ENCODE peak calls at places on chromosome 22, in ten cellular contexts. One of them, this sample, is unnamed.

GRCh38 chr22:19504900-19505734 is 19.1 kb downstream of the CLDN5 start:
- DNase-seq in H4: no peak
- DNase-seq in NCI-H345: no peak
- DNase-seq in activated CD4-positive, alpha-beta T cell treated with anti-CD3 and anti-CD28 coated beads for 24 hours: no peak
- DNase-seq in iris pigment epithelial cell: no peak
- DNase-seq in stimulated activated CD4-positive, alpha-beta T cell treated with anti-CD3 and anti-CD28 coated beads, Interleukin-12 subunit alpha, Interleukin-12 subunit beta, amount 100 ng/mL, for 24 hours: no peak
- DNase-seq in NCI-H2029: no peak
- DNase-seq in fibroblast of the conjunctiva: no peak
- DNase-seq in NCI-H1436 treated with DMSO at 0.1 percent for 48 hours: no peak
- DNase-seq in activated T-cell treated with anti-CD3 and anti-CD28 coated beads, Interleukin-2, amount 50 U/mL, for 1 hour: no peak
- DNase-seq in this sample: no peak

GRCh38 chr22:41998361-41999261 is at the start of gene WBP2NL:
- DNase-seq in activated CD4-positive, alpha-beta T cell treated with anti-CD3 and anti-CD28 coated beads for 24 hours: peak
- DNase-seq in activated T-cell treated with anti-CD3 and anti-CD28 coated beads, Interleukin-2, amount 50 U/mL, for 1 hour: peak
- DNase-seq in NCI-H1436 treated with DMSO at 0.1 percent for 48 hours: peak
- DNase-seq in NCI-H2029: no peak
- DNase-seq in fibroblast of the conjunctiva: peak
- DNase-seq in H4: no peak
- DNase-seq in NCI-H345: peak
- DNase-seq in stimulated activated CD4-positive, alpha-beta T cell treated with anti-CD3 and anti-CD28 coated beads, Interleukin-12 subunit alpha, Interleukin-12 subunit beta, amount 100 ng/mL, for 24 hours: peak
- DNase-seq in iris pigment epithelial cell: peak
- DNase-seq in this sample: peak

GRCh38 chr22:23282089-23282501 is 101.8 kb downstream of the BCR start:
- DNase-seq in NCI-H1436 treated with DMSO at 0.1 percent for 48 hours: no peak
- DNase-seq in fibroblast of the conjunctiva: peak
- DNase-seq in NCI-H345: no peak
- DNase-seq in activated CD4-positive, alpha-beta T cell treated with anti-CD3 and anti-CD28 coated beads for 24 hours: no peak
- DNase-seq in H4: peak
- DNase-seq in activated T-cell treated with anti-CD3 and anti-CD28 coated beads, Interleukin-2, amount 50 U/mL, for 1 hour: no peak
- DNase-seq in iris pigment epithelial cell: peak
- DNase-seq in stimulated activated CD4-positive, alpha-beta T cell treated with anti-CD3 and anti-CD28 coated beads, Interleukin-12 subunit alpha, Interleukin-12 subunit beta, amount 100 ng/mL, for 24 hours: no peak
- DNase-seq in NCI-H2029: peak
- DNase-seq in this sample: no peak

GRCh38 chr22:23313791-23314567 is 133.7 kb downstream of the BCR start:
- DNase-seq in NCI-H1436 treated with DMSO at 0.1 percent for 48 hours: no peak
- DNase-seq in activated CD4-positive, alpha-beta T cell treated with anti-CD3 and anti-CD28 coated beads for 24 hours: no peak
- DNase-seq in fibroblast of the conjunctiva: no peak
- DNase-seq in iris pigment epithelial cell: no peak
- DNase-seq in activated T-cell treated with anti-CD3 and anti-CD28 coated beads, Interleukin-2, amount 50 U/mL, for 1 hour: no peak
- DNase-seq in stimulated activated CD4-positive, alpha-beta T cell treated with anti-CD3 and anti-CD28 coated beads, Interleukin-12 subunit alpha, Interleukin-12 subunit beta, amount 100 ng/mL, for 24 hours: no peak
- DNase-seq in NCI-H2029: no peak
- DNase-seq in NCI-H345: no peak
- DNase-seq in H4: no peak
- DNase-seq in this sample: no peak

GRCh38 chr22:20141186-20142077 is 9.4 kb downstream of the CCDC188 start:
- DNase-seq in stimulated activated CD4-positive, alpha-beta T cell treated with anti-CD3 and anti-CD28 coated beads, Interleukin-12 subunit alpha, Interleukin-12 subunit beta, amount 100 ng/mL, for 24 hours: no peak
- DNase-seq in NCI-H2029: no peak
- DNase-seq in fibroblast of the conjunctiva: no peak
- DNase-seq in iris pigment epithelial cell: peak
- DNase-seq in NCI-H1436 treated with DMSO at 0.1 percent for 48 hours: no peak
- DNase-seq in activated CD4-positive, alpha-beta T cell treated with anti-CD3 and anti-CD28 coated beads for 24 hours: no peak
- DNase-seq in H4: no peak
- DNase-seq in NCI-H345: no peak
- DNase-seq in activated T-cell treated with anti-CD3 and anti-CD28 coated beads, Interleukin-2, amount 50 U/mL, for 1 hour: no peak
- DNase-seq in this sample: no peak

GRCh38 chr22:49432211-49432905 is 395.3 kb downstream of the BRD1 start:
- DNase-seq in H4: no peak
- DNase-seq in NCI-H1436 treated with DMSO at 0.1 percent for 48 hours: no peak
- DNase-seq in activated T-cell treated with anti-CD3 and anti-CD28 coated beads, Interleukin-2, amount 50 U/mL, for 1 hour: no peak
- DNase-seq in stimulated activated CD4-positive, alpha-beta T cell treated with anti-CD3 and anti-CD28 coated beads, Interleukin-12 subunit alpha, Interleukin-12 subunit beta, amount 100 ng/mL, for 24 hours: no peak
- DNase-seq in NCI-H345: no peak
- DNase-seq in activated CD4-positive, alpha-beta T cell treated with anti-CD3 and anti-CD28 coated beads for 24 hours: no peak
- DNase-seq in fibroblast of the conjunctiva: no peak
- DNase-seq in NCI-H2029: no peak
- DNase-seq in iris pigment epithelial cell: no peak
- DNase-seq in this sample: no peak

GRCh38 chr22:33569547-33569946 is 350.7 kb downstream of the LARGE1 start:
- DNase-seq in stimulated activated CD4-positive, alpha-beta T cell treated with anti-CD3 and anti-CD28 coated beads, Interleukin-12 subunit alpha, Interleukin-12 subunit beta, amount 100 ng/mL, for 24 hours: no peak
- DNase-seq in NCI-H2029: no peak
- DNase-seq in iris pigment epithelial cell: no peak
- DNase-seq in activated T-cell treated with anti-CD3 and anti-CD28 coated beads, Interleukin-2, amount 50 U/mL, for 1 hour: no peak
- DNase-seq in fibroblast of the conjunctiva: no peak
- DNase-seq in NCI-H1436 treated with DMSO at 0.1 percent for 48 hours: no peak
- DNase-seq in NCI-H345: no peak
- DNase-seq in H4: no peak
- DNase-seq in activated CD4-positive, alpha-beta T cell treated with anti-CD3 and anti-CD28 coated beads for 24 hours: no peak
- DNase-seq in this sample: no peak

GRCh38 chr22:31019276-31019930 is 50.3 kb downstream of the TUG1 start:
- DNase-seq in stimulated activated CD4-positive, alpha-beta T cell treated with anti-CD3 and anti-CD28 coated beads, Interleukin-12 subunit alpha, Interleukin-12 subunit beta, amount 100 ng/mL, for 24 hours: no peak
- DNase-seq in NCI-H2029: no peak
- DNase-seq in activated CD4-positive, alpha-beta T cell treated with anti-CD3 and anti-CD28 coated beads for 24 hours: no peak
- DNase-seq in NCI-H1436 treated with DMSO at 0.1 percent for 48 hours: no peak
- DNase-seq in fibroblast of the conjunctiva: no peak
- DNase-seq in H4: no peak
- DNase-seq in iris pigment epithelial cell: no peak
- DNase-seq in NCI-H345: no peak
- DNase-seq in activated T-cell treated with anti-CD3 and anti-CD28 coated beads, Interleukin-2, amount 50 U/mL, for 1 hour: no peak
- DNase-seq in this sample: no peak

This sample was measured in stimulated activated effector memory CD8-positive, alpha-beta T cell treated with anti-CD3 and anti-CD28 coated beads, Interleukin-12 subunit alpha, Interleukin-12 subunit beta, amount 100 ng/mL, for 72 hours.